ENCODE peak calls at places on chromosomes 4 and X, in four cellular contexts. A is non-pigmented ciliary epithelial cell; U is CD8-positive, alpha-beta T cell; P is cardiac fibroblast. R is an unnamed sample.

GRCh38 chrX:19857131-19857530 is 30.3 kb downstream of the SH3KBP1 start:
- DNase-seq in A (no peak), U (no peak), P (no peak), R (no peak)

GRCh38 chr4:126888968-126889367 is 743.8 kb upstream of the INTU start:
- DNase-seq in A (no peak), U (no peak), P (no peak), R (no peak)

GRCh38 chr4:48360285-48360965 is 19.1 kb downstream of the SLAIN2 start:
- DNase-seq in P (peak), U (no peak), A (peak), R (no peak)

GRCh38 chr4:17812801-17813200 is 2.0 kb downstream of the NCAPG start:
- DNase-seq in A (no peak), P (peak), U (no peak), R (peak)

GRCh38 chrX:71315917-71316316 is 14.4 kb downstream of the ITGB1BP2 start:
- DNase-seq in U (no peak), P (peak), A (peak), R (no peak)

GRCh38 chrX:9871871-9872270 is 85.6 kb downstream of the SHROOM2 start:
- DNase-seq in U (no peak), A (no peak), P (peak), R (no peak)

GRCh38 chrX:17923546-17923945 is 62.4 kb upstream of the RAI2 start:
- DNase-seq in P (no peak), A (no peak), U (no peak), R (no peak)

GRCh38 chr4:10066704-10067651 is 45.7 kb upstream of the SLC2A9 start:
- DNase-seq in U (peak), P (no peak), A (no peak), R (no peak)